ENCODE peak calls at places on chromosome 11, in four cellular contexts. J is astrocyte, B is GM23338, T is lower lobe of right lung. H is an unnamed sample. For H3K27me3, the result is how much of the 10 kb centered on the place peaks cover.

GRCh38 chr11:110287537-110287936 is 8.9 kb downstream of the RDX start:
- DNase-seq in J (no peak), B (no peak), T (no peak), H (no peak)

GRCh38 chr11:120517390-120518315 is 6.1 kb downstream of the GRIK4 start:
- DNase-seq in J (peak), B (no peak), T (peak), H (peak)

GRCh38 chr11:27233654-27234042 is 129.4 kb downstream of the CCDC34 start:
- DNase-seq in J (no peak), B (no peak), T (no peak), H (no peak)

GRCh38 chr11:33669598-33670249 is 30.9 kb downstream of the C11orf91 start:
- DNase-seq in J (no peak), B (no peak), T (no peak), H (no peak)

GRCh38 chr11:71326328-71326940 is 74.1 kb upstream of the SHANK2 start:
- DNase-seq in J (no peak), B (no peak), T (no peak), H (no peak)

GRCh38 chr11:34044664-34045485 is 6.7 kb upstream of the CAPRIN1 start:
- DNase-seq in J (peak), B (peak), T (peak), H (peak)

GRCh38 chr11:128424867-128425285 is 162.5 kb downstream of the ETS1 start:
- DNase-seq in J (no peak), B (no peak), T (no peak), H (peak)

GRCh38 chr11:12625438-12626071 is 48.7 kb upstream of the TEAD1 start:
- DNase-seq in J (peak), B (no peak), T (no peak), H (peak)

GRCh38 chr11:62245271-62245753 is 3.3 kb downstream of the SCGB1D2 start:
- DNase-seq in J (peak), B (peak), T (no peak), H (peak)

GRCh38 chr11:125300791-125301218 is 136.3 kb downstream of the PKNOX2 start:
- DNase-seq in J (peak), B (no peak), T (no peak), H (peak)

GRCh38 chr11:107741044-107741823 is 29.4 kb upstream of the SLN start:
- DNase-seq in J (no peak), B (peak), T (peak), H (peak)

GRCh38 chr11:106668147-106668546 is 350.1 kb downstream of the GUCY1A2 start:
- DNase-seq in J (peak), B (no peak), T (no peak), H (peak)

GRCh38 chr11:70688142-70688541 is 289.8 kb downstream of the CTTN start:
- DNase-seq in J (no peak), B (no peak), T (peak), H (no peak)

GRCh38 chr11:7690648-7691047 is 15.6 kb downstream of the OVCH2 start:
- DNase-seq in J (no peak), B (no peak), T (no peak), H (no peak)

GRCh38 chr11:133902506-133902905 is 54.3 kb downstream of the IGSF9B start:
- DNase-seq in J (no peak), B (no peak), T (no peak), H (no peak)

GRCh38 chr11:100740440-100740839 is 53.4 kb downstream of the ARHGAP42 start:
- DNase-seq in J (peak), B (no peak), T (no peak), H (peak)

GRCh38 chr11:17609536-17610401 is 62.7 kb downstream of the OTOG start:
- DNase-seq in J (no peak), B (no peak), T (no peak), H (no peak)

GRCh38 chr11:19453893-19454292 is 213.1 kb upstream of the E2F8 start:
- DNase-seq in J (no peak), B (no peak), T (no peak), H (peak)

GRCh38 chr11:102794382-102794781 is 3.6 kb downstream of the MMP1 start:
- DNase-seq in J (no peak), B (peak), T (no peak), H (peak)

GRCh38 chr11:48088682-48089050 is 108.3 kb downstream of the PTPRJ start:
- DNase-seq in J (no peak), B (no peak), T (no peak), H (no peak)

GRCh38 chr11:19087658-19088057 is 27.1 kb upstream of the MRGPRX2 start:
- DNase-seq in J (peak), B (no peak), T (no peak), H (peak)

GRCh38 chr11:87173185-87174039 is 135.7 kb downstream of the TMEM135 start:
- DNase-seq in J (peak), B (no peak), T (no peak), H (peak)

GRCh38 chr11:61976420-61976800 is 9.0 kb upstream of the FTH1 start:
- DNase-seq in J (no peak), B (no peak), T (no peak), H (no peak)

GRCh38 chr11:33869511-33870422 is 22.1 kb downstream of the LMO2 start:
- DNase-seq in J (peak), B (peak), T (peak), H (no peak)

GRCh38 chr11:93020248-93021088 is 51.0 kb downstream of the MTNR1B start:
- DNase-seq in J (peak), B (no peak), T (no peak), H (peak)

GRCh38 chr11:19853016-19853415 is 140.4 kb downstream of the NAV2 start:
- DNase-seq in J (peak), B (no peak), T (no peak), H (peak)

GRCh38 chr11:114088216-114088615 is 28.7 kb downstream of the ZBTB16 start:
- DNase-seq in J (no peak), B (no peak), T (no peak), H (no peak)

GRCh38 chr11:1452744-1453143 is 33.8 kb downstream of the MOB2 start:
- DNase-seq in J (no peak), B (no peak), T (no peak), H (no peak)

GRCh38 chr11:1454576-1454975 is 32.0 kb downstream of the MOB2 start:
- DNase-seq in J (no peak), B (no peak), T (no peak), H (no peak)

GRCh38 chr11:1451781-1452470 is 34.7 kb downstream of the MOB2 start:
- DNase-seq in J (no peak), B (no peak), T (no peak), H (no peak)

GRCh38 chr11:1455032-1455762 is 31.4 kb downstream of the MOB2 start:
- DNase-seq in J (no peak), B (no peak), T (no peak), H (no peak)

GRCh38 chr11:1453611-1454386 is 32.8 kb downstream of the MOB2 start:
- DNase-seq in J (no peak), B (peak), T (no peak), H (no peak)
- TF ChIP-seq CTCF in J (no peak), B (peak), T (peak), H (peak)

GRCh38 chr11:97740783-97741151 is 1280.0 kb upstream of the CNTN5 start:
- DNase-seq in J (no peak), B (no peak), T (no peak), H (no peak)
- H3K27ac ChIP-seq in J (peak), B (no peak), T (no peak), H (peak)

GRCh38 chr11:45809456-45810395 is 4.8 kb downstream of the SLC35C1 start:
- DNase-seq in J (no peak), B (no peak), T (no peak), H (no peak)
- H3K27me3 ChIP-seq in J (under half), B (under half), T (under half), H (under half)

DNA sequence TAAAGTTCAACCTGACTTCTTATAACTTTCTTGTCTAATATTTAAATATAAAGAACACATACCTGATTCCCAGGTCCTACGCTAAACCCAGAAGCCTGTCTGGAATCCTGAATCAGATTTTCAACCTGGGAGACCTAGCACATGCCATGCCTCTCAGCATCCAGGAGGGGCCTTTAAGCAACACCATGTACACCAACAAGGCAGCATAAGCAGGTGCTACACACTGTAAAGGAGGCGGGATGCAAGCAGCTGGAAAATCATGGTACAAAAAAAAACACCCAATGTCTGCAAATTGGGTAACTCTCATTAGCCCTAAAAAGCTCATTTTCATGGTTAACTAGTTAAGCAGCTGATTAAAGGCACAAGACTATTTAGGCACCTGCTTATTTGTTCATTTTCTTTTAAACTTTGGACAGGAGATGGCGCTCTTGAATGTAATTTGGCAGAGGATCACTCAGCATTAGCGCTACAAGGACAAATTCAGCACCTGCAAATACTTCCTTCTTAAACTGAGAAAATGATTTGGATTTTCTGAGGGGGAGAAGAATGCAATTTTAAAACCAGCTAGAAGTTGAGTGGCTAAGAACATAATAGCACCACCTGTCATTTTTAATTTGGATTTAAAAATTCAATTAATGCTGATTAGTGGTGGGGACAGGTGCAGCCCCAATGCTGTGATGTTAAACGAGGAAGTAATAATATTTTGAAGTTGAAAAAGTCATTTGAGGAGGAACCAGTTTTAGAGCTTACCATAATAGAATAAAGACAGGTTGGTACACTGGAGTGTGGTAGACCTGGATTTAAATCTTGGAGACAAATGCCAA is 104.0 kb downstream of the FAR1 start:
- DNase-seq in J (peak), B (peak), T (no peak), H (peak)
- TF ChIP-seq CTCF in J (peak), B (peak), T (peak), H (peak)

GRCh38 chr11:913043-913442 is 2.4 kb upstream of the CHID1 start:
- DNase-seq in J (no peak), B (no peak), T (no peak), H (no peak)

GRCh38 chr11:911031-911889 is 650 bp upstream of the CHID1 start:
- DNase-seq in J (peak), B (peak), T (peak), H (peak)

GRCh38 chr11:912266-912665 is 1.7 kb upstream of the CHID1 start:
- DNase-seq in J (no peak), B (peak), T (no peak), H (no peak)

GRCh38 chr11:910589-911030 is at the start of gene CHID1:
- DNase-seq in J (peak), B (peak), T (peak), H (peak)

DNA sequence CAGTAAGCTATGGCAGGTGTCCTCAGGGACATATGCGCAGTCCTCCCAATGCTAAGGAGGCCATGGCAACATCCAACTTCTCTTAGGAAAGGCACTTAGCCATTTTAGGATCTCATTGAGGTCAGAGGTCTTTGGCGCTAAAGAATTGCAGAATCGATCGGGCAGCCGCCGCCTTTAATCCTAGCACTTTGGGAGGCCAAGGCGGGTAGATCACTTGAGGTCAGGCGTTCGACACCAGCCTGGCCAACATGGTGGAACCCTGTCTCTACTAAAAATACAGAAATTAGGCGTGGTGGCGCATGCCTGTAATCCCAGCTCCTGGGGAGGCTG is 1.2 kb upstream of the CHID1 start:
- DNase-seq in J (no peak), B (no peak), T (no peak), H (no peak)
- H3K27ac ChIP-seq in J (peak), B (peak), T (peak), H (no peak)

GRCh38 chr11:117703209-117703608 is 93.8 kb downstream of the DSCAML1 start:
- DNase-seq in J (no peak), B (no peak), T (no peak), H (no peak)
- H3K27me3 ChIP-seq in J (under half), B (under half), T (under half), H (under half)

DNA sequence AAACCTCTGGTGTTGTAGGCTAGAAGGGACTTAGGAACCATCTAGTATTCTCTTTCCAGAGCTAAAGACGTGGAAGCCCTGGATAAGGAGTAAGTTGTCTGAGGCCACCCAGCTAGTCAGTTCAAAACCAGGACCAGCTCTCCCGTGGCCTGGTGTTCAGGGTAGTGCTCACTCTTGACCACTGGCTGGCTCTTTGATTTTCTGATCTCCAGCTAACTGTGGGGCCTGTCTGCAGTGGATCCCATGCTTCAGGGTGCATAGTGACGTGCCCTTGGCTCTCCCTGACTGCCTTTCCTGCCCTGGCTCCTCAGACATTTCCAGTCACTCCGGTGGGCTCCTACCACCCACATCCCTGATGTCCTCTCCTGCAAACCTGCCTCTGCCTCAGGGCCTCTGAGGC is 1.3 kb downstream of the CLMP start:
- DNase-seq in J (no peak), B (no peak), T (no peak), H (no peak)
- TF ChIP-seq CTCF in J (no peak), B (no peak), T (no peak), H (no peak)

GRCh38 chr11:74025467-74026166 is 16.7 kb upstream of the UCP3 start:
- DNase-seq in J (peak), B (no peak), T (no peak), H (peak)
- H3K27ac ChIP-seq in J (peak), B (no peak), T (no peak), H (peak)

GRCh38 chr11:44737686-44738085 is 10.9 kb downstream of the TSPAN18 start:
- DNase-seq in J (no peak), B (no peak), T (no peak), H (no peak)
- H3K27me3 ChIP-seq in J (under half), B (under half), T (under half), H (under half)

GRCh38 chr11:104164028-104164520 is at the start of gene PDGFD:
- DNase-seq in J (peak), B (peak), T (peak), H (peak)
- TF ChIP-seq CTCF in J (peak), B (peak), T (peak), H (peak)